ENCODE peak calls at places on chromosomes 1 and 21, in nine cellular contexts. One of them, this sample, is unnamed.

GRCh38 chr21:33642896-33643657 is 776 bp downstream of the ITSN1 start:
- DNase-seq in HepG2: no peak
- DNase-seq in aorta: peak
- DNase-seq in brain microvascular endothelial cell: no peak
- DNase-seq in vagina: no peak
- DNase-seq in lung: peak
- DNase-seq in GM23248: peak
- DNase-seq in A549: no peak
- DNase-seq in neural progenitor cell: peak
- DNase-seq in this sample: peak

GRCh38 chr1:18470650-18471355 is 9.9 kb upstream of the KLHDC7A start:
- DNase-seq in aorta: peak
- DNase-seq in HepG2: no peak
- DNase-seq in neural progenitor cell: no peak
- DNase-seq in GM23248: no peak
- DNase-seq in lung: no peak
- DNase-seq in brain microvascular endothelial cell: no peak
- DNase-seq in vagina: no peak
- DNase-seq in A549: no peak
- DNase-seq in this sample: no peak

GRCh38 chr1:67831850-67832513 is 1.3 kb downstream of the GNG12 start:
- DNase-seq in GM23248: peak
- DNase-seq in lung: peak
- DNase-seq in brain microvascular endothelial cell: peak
- DNase-seq in A549: peak
- DNase-seq in vagina: peak
- DNase-seq in aorta: peak
- DNase-seq in HepG2: no peak
- DNase-seq in neural progenitor cell: peak
- DNase-seq in this sample: peak

GRCh38 chr1:239662950-239663349 is 276.6 kb downstream of the CHRM3 start:
- DNase-seq in brain microvascular endothelial cell: no peak
- DNase-seq in vagina: no peak
- DNase-seq in neural progenitor cell: no peak
- DNase-seq in HepG2: no peak
- DNase-seq in aorta: no peak
- DNase-seq in A549: no peak
- DNase-seq in lung: no peak
- DNase-seq in GM23248: no peak
- DNase-seq in this sample: no peak

GRCh38 chr1:108027389-108027788 is 62.4 kb upstream of the VAV3 start:
- DNase-seq in brain microvascular endothelial cell: no peak
- DNase-seq in aorta: no peak
- DNase-seq in vagina: no peak
- DNase-seq in HepG2: no peak
- DNase-seq in GM23248: no peak
- DNase-seq in A549: no peak
- DNase-seq in neural progenitor cell: no peak
- DNase-seq in lung: no peak
- DNase-seq in this sample: no peak

GRCh38 chr1:29055160-29055559 is 68.5 kb downstream of the TMEM200B start:
- DNase-seq in A549: no peak
- DNase-seq in HepG2: no peak
- DNase-seq in GM23248: peak
- DNase-seq in lung: no peak
- DNase-seq in neural progenitor cell: no peak
- DNase-seq in aorta: no peak
- DNase-seq in brain microvascular endothelial cell: no peak
- DNase-seq in vagina: no peak
- DNase-seq in this sample: no peak

GRCh38 chr1:186454996-186455395 is 5.9 kb downstream of the PDC start:
- DNase-seq in aorta: no peak
- DNase-seq in lung: no peak
- DNase-seq in brain microvascular endothelial cell: no peak
- DNase-seq in vagina: no peak
- DNase-seq in A549: no peak
- DNase-seq in neural progenitor cell: no peak
- DNase-seq in GM23248: no peak
- DNase-seq in HepG2: no peak
- DNase-seq in this sample: no peak

GRCh38 chr21:36860736-36861594 is 105.5 kb downstream of the HLCS start:
- DNase-seq in A549: no peak
- DNase-seq in brain microvascular endothelial cell: peak
- DNase-seq in HepG2: peak
- DNase-seq in lung: peak
- DNase-seq in neural progenitor cell: no peak
- DNase-seq in GM23248: peak
- DNase-seq in aorta: no peak
- DNase-seq in vagina: no peak
- DNase-seq in this sample: no peak

GRCh38 chr1:2130156-2130555 is 64.4 kb downstream of the FAAP20 start:
- DNase-seq in aorta: peak
- DNase-seq in GM23248: no peak
- DNase-seq in lung: no peak
- DNase-seq in HepG2: no peak
- DNase-seq in brain microvascular endothelial cell: no peak
- DNase-seq in vagina: no peak
- DNase-seq in A549: no peak
- DNase-seq in neural progenitor cell: no peak
- DNase-seq in this sample: no peak

GRCh38 chr1:52759908-52760307 is 33.7 kb downstream of the ZYG11B start:
- DNase-seq in lung: no peak
- DNase-seq in aorta: no peak
- DNase-seq in neural progenitor cell: no peak
- DNase-seq in vagina: no peak
- DNase-seq in HepG2: no peak
- DNase-seq in brain microvascular endothelial cell: no peak
- DNase-seq in GM23248: no peak
- DNase-seq in A549: no peak
- DNase-seq in this sample: no peak

GRCh38 chr1:41239988-41240610 is 2.0 kb downstream of the SCMH1 start:
- DNase-seq in brain microvascular endothelial cell: peak
- DNase-seq in lung: no peak
- DNase-seq in GM23248: peak
- DNase-seq in HepG2: peak
- DNase-seq in aorta: no peak
- DNase-seq in neural progenitor cell: no peak
- DNase-seq in A549: peak
- DNase-seq in vagina: no peak
- DNase-seq in this sample: no peak

GRCh38 chr1:175268720-175269119 is 76.1 kb upstream of the KIAA0040 start:
- DNase-seq in GM23248: peak
- DNase-seq in brain microvascular endothelial cell: no peak
- DNase-seq in aorta: no peak
- DNase-seq in lung: no peak
- DNase-seq in neural progenitor cell: no peak
- DNase-seq in A549: no peak
- DNase-seq in HepG2: no peak
- DNase-seq in vagina: no peak
- DNase-seq in this sample: no peak
- H3K27ac ChIP-seq in GM23248: no peak
- H3K27ac ChIP-seq in brain microvascular endothelial cell: no peak
- H3K27ac ChIP-seq in aorta: no peak
- H3K27ac ChIP-seq in lung: peak
- H3K27ac ChIP-seq in neural progenitor cell: no peak
- H3K27ac ChIP-seq in A549: no peak
- H3K27ac ChIP-seq in HepG2: no peak
- H3K27ac ChIP-seq in vagina: no peak
- H3K27ac ChIP-seq in this sample: peak

DNA sequence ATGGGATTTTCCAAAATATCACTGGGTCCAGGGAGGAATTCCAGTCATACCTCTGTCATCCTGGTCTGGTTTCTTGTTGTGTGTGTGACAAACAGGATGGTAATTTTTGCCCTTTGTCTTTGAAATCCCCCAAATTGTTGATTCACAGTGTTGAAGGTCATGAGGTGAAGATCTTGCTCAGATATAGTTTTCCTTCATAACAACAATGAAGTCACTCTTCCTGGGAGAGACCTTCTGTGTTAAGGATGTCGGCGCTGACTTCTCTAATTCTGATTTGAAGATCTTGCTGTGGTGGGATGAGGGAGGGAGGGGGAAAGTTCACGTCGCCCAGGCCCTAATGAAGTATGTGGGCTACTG is 32.2 kb upstream of the MPZL1 start:
- DNase-seq in GM23248: peak
- DNase-seq in lung: no peak
- DNase-seq in brain microvascular endothelial cell: peak
- DNase-seq in neural progenitor cell: no peak
- DNase-seq in vagina: no peak
- DNase-seq in HepG2: peak
- DNase-seq in A549: no peak
- DNase-seq in aorta: no peak
- DNase-seq in this sample: no peak
- H3K27ac ChIP-seq in GM23248: no peak
- H3K27ac ChIP-seq in lung: no peak
- H3K27ac ChIP-seq in brain microvascular endothelial cell: no peak
- H3K27ac ChIP-seq in neural progenitor cell: no peak
- H3K27ac ChIP-seq in vagina: no peak
- H3K27ac ChIP-seq in HepG2: no peak
- H3K27ac ChIP-seq in A549: no peak
- H3K27ac ChIP-seq in aorta: no peak
- H3K27ac ChIP-seq in this sample: no peak

GRCh38 chr21:44950351-44950750 is 10.5 kb downstream of the SLX9 start:
- DNase-seq in neural progenitor cell: no peak
- DNase-seq in lung: no peak
- DNase-seq in vagina: no peak
- DNase-seq in GM23248: no peak
- DNase-seq in brain microvascular endothelial cell: no peak
- DNase-seq in HepG2: no peak
- DNase-seq in A549: no peak
- DNase-seq in aorta: peak
- DNase-seq in this sample: peak

GRCh38 chr21:44951186-44951915 is 11.5 kb downstream of the SLX9 start:
- DNase-seq in neural progenitor cell: no peak
- DNase-seq in brain microvascular endothelial cell: no peak
- DNase-seq in HepG2: no peak
- DNase-seq in vagina: no peak
- DNase-seq in A549: no peak
- DNase-seq in aorta: peak
- DNase-seq in GM23248: no peak
- DNase-seq in lung: no peak
- DNase-seq in this sample: peak

GRCh38 chr21:44953628-44954021 is 13.8 kb downstream of the SLX9 start:
- DNase-seq in GM23248: no peak
- DNase-seq in neural progenitor cell: no peak
- DNase-seq in brain microvascular endothelial cell: no peak
- DNase-seq in aorta: peak
- DNase-seq in A549: no peak
- DNase-seq in lung: no peak
- DNase-seq in vagina: no peak
- DNase-seq in HepG2: no peak
- DNase-seq in this sample: peak

GRCh38 chr21:44952929-44953627 is 13.2 kb downstream of the SLX9 start:
- DNase-seq in vagina: no peak
- DNase-seq in neural progenitor cell: no peak
- DNase-seq in A549: no peak
- DNase-seq in brain microvascular endothelial cell: no peak
- DNase-seq in GM23248: no peak
- DNase-seq in aorta: peak
- DNase-seq in HepG2: no peak
- DNase-seq in lung: no peak
- DNase-seq in this sample: no peak

DNA sequence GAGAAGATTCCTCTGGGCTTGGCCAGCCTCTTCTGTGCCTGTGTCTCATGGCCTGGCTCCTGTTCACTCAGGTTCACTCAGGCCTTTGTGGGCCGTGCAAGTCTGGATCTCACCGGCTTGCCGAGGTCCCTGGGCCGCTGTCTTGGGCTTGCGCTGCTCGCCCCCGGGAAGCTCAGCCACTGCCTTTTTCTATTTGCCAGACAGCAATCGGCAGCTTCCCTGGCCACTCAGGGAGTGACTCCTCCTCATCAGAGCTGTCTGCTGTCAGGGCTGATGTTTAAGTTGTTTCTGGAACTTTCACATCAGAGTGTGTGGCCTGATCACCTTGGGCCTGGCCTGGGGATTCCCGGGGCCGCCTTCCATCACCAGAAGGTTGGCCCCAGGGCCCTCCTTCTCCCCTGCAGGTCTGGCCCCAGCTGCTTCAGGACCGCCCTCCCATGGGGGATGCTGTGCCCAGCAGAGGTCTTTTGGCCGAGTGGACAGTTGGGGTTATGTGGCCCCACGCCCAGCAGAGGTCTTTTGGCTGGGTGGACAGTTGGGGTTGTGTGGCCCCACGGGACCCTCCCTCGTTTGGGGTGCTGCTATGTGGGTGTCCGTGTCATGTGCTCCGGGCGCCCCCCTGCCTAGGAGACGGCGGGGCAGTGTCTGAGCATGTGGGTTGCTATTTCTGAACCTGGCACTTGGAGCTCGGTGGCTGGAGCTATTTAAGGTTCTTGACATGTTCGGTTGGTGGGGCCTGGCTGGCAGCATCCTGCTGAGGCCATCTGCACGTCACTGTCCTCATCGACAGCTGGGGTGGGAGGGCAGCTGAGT is 12.5 kb downstream of the SLX9 start:
- DNase-seq in A549: no peak
- DNase-seq in lung: no peak
- DNase-seq in vagina: no peak
- DNase-seq in aorta: peak
- DNase-seq in brain microvascular endothelial cell: no peak
- DNase-seq in HepG2: no peak
- DNase-seq in neural progenitor cell: no peak
- DNase-seq in GM23248: no peak
- DNase-seq in this sample: peak
- H3K27ac ChIP-seq in A549: no peak
- H3K27ac ChIP-seq in lung: peak
- H3K27ac ChIP-seq in vagina: peak
- H3K27ac ChIP-seq in aorta: no peak
- H3K27ac ChIP-seq in brain microvascular endothelial cell: no peak
- H3K27ac ChIP-seq in HepG2: no peak
- H3K27ac ChIP-seq in neural progenitor cell: no peak
- H3K27ac ChIP-seq in GM23248: no peak
- H3K27ac ChIP-seq in this sample: peak

GRCh38 chr1:24871306-24871901 is 58.7 kb downstream of the RUNX3 start:
- DNase-seq in brain microvascular endothelial cell: no peak
- DNase-seq in GM23248: no peak
- DNase-seq in HepG2: no peak
- DNase-seq in aorta: peak
- DNase-seq in vagina: no peak
- DNase-seq in lung: no peak
- DNase-seq in A549: no peak
- DNase-seq in neural progenitor cell: no peak
- DNase-seq in this sample: no peak
- H3K27ac ChIP-seq in brain microvascular endothelial cell: no peak
- H3K27ac ChIP-seq in GM23248: no peak
- H3K27ac ChIP-seq in HepG2: no peak
- H3K27ac ChIP-seq in aorta: no peak
- H3K27ac ChIP-seq in vagina: no peak
- H3K27ac ChIP-seq in lung: no peak
- H3K27ac ChIP-seq in A549: no peak
- H3K27ac ChIP-seq in neural progenitor cell: no peak
- H3K27ac ChIP-seq in this sample: no peak

DNA sequence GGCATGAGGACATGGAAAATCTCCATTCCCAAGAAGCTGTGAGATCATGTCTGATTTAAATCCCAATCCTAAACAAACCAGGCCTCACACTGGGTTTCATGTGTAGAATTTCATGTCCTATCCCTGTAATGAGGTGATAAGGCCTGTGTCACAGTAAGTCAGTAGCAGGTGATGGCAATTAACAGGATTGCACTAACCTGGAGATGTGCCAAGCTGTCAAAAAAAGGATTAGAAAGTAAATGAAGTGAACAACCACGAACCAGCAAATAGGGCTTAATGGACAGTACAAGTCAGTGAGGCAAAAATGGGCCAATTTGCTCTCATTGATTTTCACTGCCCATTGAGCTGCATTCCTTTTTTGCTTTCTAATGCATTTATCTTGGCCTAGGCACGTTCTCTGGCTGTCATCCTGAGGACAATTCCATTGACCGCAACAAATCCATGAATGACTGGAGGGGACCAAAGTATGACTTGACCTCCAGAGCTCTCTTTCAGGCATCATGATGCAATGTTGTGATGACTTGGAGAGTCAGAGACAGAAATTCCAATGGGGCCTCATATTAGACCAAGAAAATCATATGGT is 673.7 kb upstream of the ADGRL2 start:
- DNase-seq in neural progenitor cell: no peak
- DNase-seq in vagina: no peak
- DNase-seq in HepG2: no peak
- DNase-seq in GM23248: no peak
- DNase-seq in lung: no peak
- DNase-seq in brain microvascular endothelial cell: peak
- DNase-seq in A549: no peak
- DNase-seq in aorta: no peak
- DNase-seq in this sample: no peak
- H3K27ac ChIP-seq in neural progenitor cell: no peak
- H3K27ac ChIP-seq in vagina: no peak
- H3K27ac ChIP-seq in HepG2: no peak
- H3K27ac ChIP-seq in GM23248: no peak
- H3K27ac ChIP-seq in lung: no peak
- H3K27ac ChIP-seq in brain microvascular endothelial cell: no peak
- H3K27ac ChIP-seq in A549: no peak
- H3K27ac ChIP-seq in aorta: no peak
- H3K27ac ChIP-seq in this sample: no peak

This sample was measured in right cardiac atrium.